ENCODE peak calls at places on chromosomes 13 and 19, in nine cellular contexts. S, B, D, N, C, F, L, G and E are unnamed samples.

GRCh38 chr19:1512671-1513491 is at the start of gene ADAMTSL5:
- DNase-seq in S (peak), B (peak), D (peak), N (peak), C (peak), F (peak), L (no peak), G (no peak), E (peak)

GRCh38 chr19:16445238-16446107 is 26.3 kb downstream of the EPS15L1 start:
- DNase-seq in S (no peak), B (no peak), D (no peak), N (no peak), C (no peak), F (peak), L (no peak), G (no peak), E (peak)

GRCh38 chr19:45973564-45974338 is at the start of gene NOVA2:
- DNase-seq in S (no peak), B (peak), D (peak), N (peak), C (peak), F (peak), L (peak), G (peak), E (peak)

GRCh38 chr13:104816716-104817115 is 1718.7 kb downstream of the EFNB2 start:
- DNase-seq in S (no peak), B (no peak), D (no peak), N (no peak), C (no peak), F (no peak), L (no peak), G (no peak), E (no peak)

GRCh38 chr19:29277107-29277506 is 64.2 kb upstream of the UQCRFS1 start:
- DNase-seq in S (peak), B (peak), D (no peak), N (peak), C (no peak), F (peak), L (no peak), G (no peak), E (peak)

GRCh38 chr13:99883805-99884204 is 87.8 kb downstream of the ZIC5 start:
- DNase-seq in S (no peak), B (no peak), D (no peak), N (no peak), C (no peak), F (no peak), L (no peak), G (no peak), E (no peak)

GRCh38 chr19:32824906-32825608 is 44.5 kb downstream of the SLC7A9 start:
- DNase-seq in S (no peak), B (no peak), D (no peak), N (no peak), C (no peak), F (no peak), L (no peak), G (no peak), E (no peak)

GRCh38 chr19:38251564-38252051 is 4.6 kb downstream of the PPP1R14A start:
- DNase-seq in S (no peak), B (no peak), D (peak), N (no peak), C (peak), F (no peak), L (no peak), G (no peak), E (no peak)

GRCh38 chr13:21518617-21519144 is 59.6 kb upstream of the ZDHHC20 start:
- DNase-seq in S (no peak), B (no peak), D (no peak), N (no peak), C (no peak), F (no peak), L (no peak), G (no peak), E (no peak)

GRCh38 chr19:6730153-6730804 is 7.1 kb downstream of the GPR108 start:
- DNase-seq in S (no peak), B (peak), D (no peak), N (no peak), C (no peak), F (peak), L (peak), G (no peak), E (no peak)

GRCh38 chr13:39451301-39451700 is 151.7 kb downstream of the LHFPL6 start:
- DNase-seq in S (no peak), B (peak), D (no peak), N (peak), C (peak), F (peak), L (no peak), G (no peak), E (no peak)

GRCh38 chr19:7355151-7355845 is 6.6 kb downstream of the ARHGEF18 start:
- DNase-seq in S (no peak), B (no peak), D (no peak), N (peak), C (peak), F (no peak), L (no peak), G (no peak), E (no peak)

GRCh38 chr13:29362849-29363604 is 232.5 kb downstream of the SLC7A1 start:
- DNase-seq in S (no peak), B (peak), D (no peak), N (peak), C (peak), F (peak), L (no peak), G (peak), E (peak)

GRCh38 chr19:45400192-45400591 is 4.7 kb downstream of the PPP1R13L start:
- DNase-seq in S (no peak), B (no peak), D (no peak), N (no peak), C (no peak), F (no peak), L (no peak), G (no peak), E (no peak)

GRCh38 chr13:21683034-21683733 is 12.3 kb downstream of the FGF9 start:
- DNase-seq in S (no peak), B (no peak), D (no peak), N (peak), C (no peak), F (no peak), L (no peak), G (no peak), E (no peak)

GRCh38 chr13:103788061-103788652 is 721.9 kb upstream of the SLC10A2 start:
- DNase-seq in S (no peak), B (no peak), D (peak), N (no peak), C (peak), F (no peak), L (no peak), G (no peak), E (no peak)

GRCh38 chr19:2455481-2456300 is 1.1 kb downstream of the LMNB2 start:
- DNase-seq in S (peak), B (peak), D (peak), N (no peak), C (no peak), F (peak), L (peak), G (peak), E (peak)

GRCh38 chr13:98556968-98557591 is 19.8 kb downstream of the STK24 start:
- DNase-seq in S (no peak), B (peak), D (no peak), N (no peak), C (no peak), F (no peak), L (no peak), G (no peak), E (no peak)

GRCh38 chr13:36979361-36980040 is 19.6 kb downstream of the ALG5 start:
- DNase-seq in S (no peak), B (no peak), D (no peak), N (no peak), C (no peak), F (no peak), L (no peak), G (no peak), E (no peak)

GRCh38 chr19:2423913-2424685 is 3.3 kb downstream of the TIMM13 start:
- DNase-seq in S (no peak), B (no peak), D (no peak), N (no peak), C (no peak), F (no peak), L (no peak), G (no peak), E (no peak)

GRCh38 chr19:19602136-19602712 is 16.3 kb downstream of the PBX4 start:
- DNase-seq in S (no peak), B (no peak), D (no peak), N (no peak), C (no peak), F (no peak), L (no peak), G (no peak), E (no peak)

GRCh38 chr13:112106467-112107141 is 39.7 kb downstream of the SOX1 start:
- DNase-seq in S (no peak), B (no peak), D (no peak), N (no peak), C (no peak), F (no peak), L (no peak), G (no peak), E (peak)

GRCh38 chr13:96785986-96786385 is 208.3 kb downstream of the OXGR1 start:
- DNase-seq in S (no peak), B (no peak), D (no peak), N (no peak), C (no peak), F (no peak), L (no peak), G (no peak), E (no peak)

GRCh38 chr13:91399189-91400093 is 1.0 kb downstream of the GPC5 start:
- DNase-seq in S (no peak), B (no peak), D (no peak), N (no peak), C (no peak), F (no peak), L (no peak), G (no peak), E (no peak)

GRCh38 chr19:49809155-49809986 is 3.7 kb downstream of the FUZ start:
- DNase-seq in S (peak), B (peak), D (peak), N (peak), C (no peak), F (no peak), L (peak), G (peak), E (peak)

GRCh38 chr13:64871742-64872141 is 2358.4 kb downstream of the PCDH9 start:
- DNase-seq in S (no peak), B (no peak), D (no peak), N (peak), C (peak), F (no peak), L (no peak), G (no peak), E (no peak)

GRCh38 chr19:5953680-5954213 is 24.2 kb downstream of the RANBP3 start:
- DNase-seq in S (no peak), B (no peak), D (no peak), N (no peak), C (no peak), F (no peak), L (no peak), G (no peak), E (no peak)

GRCh38 chr19:40006273-40006691 is 9.4 kb downstream of the ZNF546 start:
- DNase-seq in S (no peak), B (no peak), D (no peak), N (peak), C (peak), F (no peak), L (no peak), G (no peak), E (no peak)

GRCh38 chr19:18401580-18402112 is 4.2 kb upstream of the LRRC25 start:
- DNase-seq in S (no peak), B (peak), D (peak), N (peak), C (peak), F (peak), L (peak), G (no peak), E (peak)
- TF ChIP-seq CTCF in S (no peak), B (no peak), D (peak), N (peak), C (peak), F (peak), L (peak), G (peak), E (peak)

GRCh38 chr19:51131780-51132680 is 7.3 kb downstream of the SIGLEC9 start:
- DNase-seq in S (peak), B (peak), D (peak), N (peak), C (peak), F (peak), L (peak), G (no peak), E (peak)
- TF ChIP-seq CTCF in S (no peak), B (no peak), D (peak), N (peak), C (peak), F (peak), L (no peak), G (no peak), E (no peak)

DNA sequence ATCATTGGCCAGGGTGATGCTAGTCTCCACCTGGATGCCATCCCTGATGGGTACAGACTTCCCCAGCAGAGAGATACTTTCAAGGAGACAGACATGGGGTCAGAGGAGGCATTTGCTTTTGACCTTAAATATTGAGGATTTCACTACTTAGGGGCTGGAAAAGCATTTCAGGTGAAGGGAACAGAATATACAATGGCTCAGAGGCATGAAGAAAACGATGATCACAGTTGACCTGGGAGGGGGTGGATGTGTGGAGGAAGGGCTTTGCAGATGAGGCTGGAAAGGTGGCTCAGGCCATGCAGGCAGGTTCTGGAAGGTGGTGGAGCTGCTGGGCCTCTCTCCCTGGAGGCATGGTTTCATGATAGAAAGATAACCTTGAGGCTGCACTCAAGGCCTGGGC is 3.9 kb downstream of the MATK start:
- DNase-seq in S (no peak), B (no peak), D (no peak), N (no peak), C (no peak), F (no peak), L (no peak), G (no peak), E (no peak)
- TF ChIP-seq CTCF in S (no peak), B (no peak), D (no peak), N (no peak), C (no peak), F (no peak), L (no peak), G (no peak), E (no peak)

GRCh38 chr13:24407844-24408243 is 98.5 kb downstream of the C1QTNF9 start:
- DNase-seq in S (no peak), B (no peak), D (no peak), N (no peak), C (no peak), F (no peak), L (no peak), G (no peak), E (no peak)
- TF ChIP-seq CTCF in S (no peak), B (no peak), D (no peak), N (no peak), C (peak), F (peak), L (no peak), G (peak), E (no peak)

GRCh38 chr13:25406377-25406776 is 34.6 kb downstream of the ATP8A2 start:
- DNase-seq in S (no peak), B (no peak), D (no peak), N (no peak), C (no peak), F (peak), L (no peak), G (no peak), E (no peak)
- TF ChIP-seq CTCF in S (no peak), B (no peak), D (no peak), N (no peak), C (no peak), F (peak), L (no peak), G (peak), E (no peak)

DNA sequence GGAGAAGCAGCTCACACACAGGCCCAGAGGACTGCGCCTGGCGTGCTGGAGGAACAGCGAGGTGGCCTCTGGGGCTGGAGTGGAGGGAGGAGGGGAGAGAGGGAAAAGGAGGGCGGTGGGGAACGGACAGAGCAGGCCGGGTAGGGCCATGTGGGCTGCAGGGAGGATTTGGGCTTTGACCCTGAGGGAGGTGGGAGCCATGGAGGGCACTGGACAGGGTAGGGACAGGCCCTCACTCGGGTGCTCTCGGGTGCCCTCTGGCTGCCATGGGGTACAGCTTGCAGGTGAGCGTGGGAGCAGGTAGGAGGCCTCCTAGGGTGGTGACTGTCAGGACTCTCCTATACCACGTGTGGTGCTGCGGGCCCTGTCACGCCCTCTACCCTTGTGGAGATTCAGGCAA is 22.8 kb downstream of the PLIN4 start:
- DNase-seq in S (no peak), B (no peak), D (no peak), N (no peak), C (no peak), F (no peak), L (no peak), G (no peak), E (no peak)
- TF ChIP-seq CTCF in S (no peak), B (no peak), D (no peak), N (peak), C (peak), F (no peak), L (no peak), G (peak), E (no peak)

GRCh38 chr19:4278460-4278901 is 585 bp upstream of the SHD start:
- DNase-seq in S (no peak), B (no peak), D (no peak), N (no peak), C (no peak), F (peak), L (no peak), G (no peak), E (no peak)
- TF ChIP-seq CTCF in S (no peak), B (no peak), D (no peak), N (no peak), C (no peak), F (no peak), L (no peak), G (no peak), E (no peak)